ENCODE peak calls at places on chromosomes 5 and 9, in six cellular contexts. H, Y, R, Q, L and X are unnamed samples. For H3K36me3, the result is how much of the 10 kb centered on the place peaks cover.

GRCh38 chr9:76438841-76439588 is 20.0 kb upstream of the GCNT1 start:
- DNase-seq in Y (no peak), H (no peak), L (no peak), Q (no peak), R (no peak), X (no peak)

GRCh38 chr5:6849569-6849968 is 136.3 kb downstream of the TENT4A start:
- DNase-seq in H (no peak), Q (peak), R (no peak), L (no peak), Y (no peak), X (no peak)

GRCh38 chr9:763692-764091 is 77.8 kb upstream of the DMRT1 start:
- DNase-seq in L (no peak), Q (no peak), R (no peak), Y (no peak), H (no peak), X (no peak)

GRCh38 chr5:56737002-56737621 is 78.2 kb upstream of the MAP3K1 start:
- DNase-seq in L (no peak), R (peak), H (no peak), Y (no peak), Q (peak), X (no peak)

GRCh38 chr5:5340206-5340729 is 82.2 kb upstream of the ICE1 start:
- DNase-seq in Q (peak), Y (no peak), H (peak), R (peak), L (peak), X (peak)

GRCh38 chr5:116732591-116732990 is 158.0 kb upstream of the SEMA6A start:
- DNase-seq in Q (no peak), R (no peak), H (no peak), L (no peak), Y (no peak), X (no peak)

GRCh38 chr9:121709798-121710197 is 58.4 kb downstream of the DAB2IP start:
- DNase-seq in Q (no peak), L (no peak), Y (no peak), H (no peak), R (no peak), X (no peak)

GRCh38 chr5:75089662-75090061 is 37.3 kb upstream of the GCNT4 start:
- DNase-seq in L (no peak), Y (no peak), H (no peak), R (no peak), Q (no peak), X (no peak)

GRCh38 chr5:100780376-100780870 is 122.7 kb downstream of the ST8SIA4 start:
- DNase-seq in L (no peak), H (peak), Q (no peak), R (no peak), Y (no peak), X (no peak)

GRCh38 chr5:132489871-132490483 is 596 bp downstream of the IRF1 start:
- DNase-seq in Y (no peak), Q (peak), R (peak), H (no peak), L (no peak), X (peak)

DNA sequence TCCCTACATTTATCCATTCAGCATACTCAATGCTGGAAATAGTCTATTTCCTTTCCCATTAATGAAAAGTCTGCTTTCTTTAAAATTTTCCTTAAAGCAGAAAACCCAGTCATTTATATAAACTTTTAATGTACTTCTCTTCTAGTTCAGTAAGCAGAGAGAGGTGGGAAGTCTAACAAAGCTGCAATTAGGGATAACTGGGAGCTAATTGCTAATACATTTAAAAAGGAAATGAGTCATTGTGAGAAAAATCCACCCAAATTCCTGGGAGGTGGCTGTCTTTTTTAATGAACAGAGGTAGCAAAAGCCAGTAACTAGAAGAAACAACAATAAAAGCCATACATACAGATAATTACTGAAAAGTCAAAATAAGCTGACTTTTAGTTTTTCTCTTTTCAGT is 128.6 kb downstream of the FBN2 start:
- DNase-seq in R (peak), Q (peak), H (no peak), L (no peak), Y (no peak), X (no peak)
- H3K36me3 ChIP-seq in R (under half), Q (under half), H (under half), L (under half), Y (under half), X (under half)

GRCh38 chr5:127686424-127686823 is 16.8 kb upstream of the CCDC192 start:
- DNase-seq in L (no peak), H (no peak), Y (no peak), R (no peak), Q (no peak), X (no peak)

GRCh38 chr5:127683006-127683405 is 20.2 kb upstream of the CCDC192 start:
- DNase-seq in L (no peak), Q (no peak), Y (no peak), R (no peak), H (no peak), X (no peak)

GRCh38 chr5:127680579-127680978 is 22.6 kb upstream of the CCDC192 start:
- DNase-seq in H (no peak), L (no peak), R (no peak), Q (no peak), Y (no peak), X (no peak)

GRCh38 chr5:127685662-127686061 is 17.5 kb upstream of the CCDC192 start:
- DNase-seq in Q (no peak), R (no peak), H (no peak), L (no peak), Y (no peak), X (no peak)

GRCh38 chr5:127684722-127685467 is 18.3 kb upstream of the CCDC192 start:
- DNase-seq in Y (no peak), H (no peak), Q (no peak), R (no peak), L (no peak), X (no peak)
- H3K27ac ChIP-seq in Y (peak), H (no peak), Q (no peak), R (no peak), L (no peak), X (no peak)

DNA sequence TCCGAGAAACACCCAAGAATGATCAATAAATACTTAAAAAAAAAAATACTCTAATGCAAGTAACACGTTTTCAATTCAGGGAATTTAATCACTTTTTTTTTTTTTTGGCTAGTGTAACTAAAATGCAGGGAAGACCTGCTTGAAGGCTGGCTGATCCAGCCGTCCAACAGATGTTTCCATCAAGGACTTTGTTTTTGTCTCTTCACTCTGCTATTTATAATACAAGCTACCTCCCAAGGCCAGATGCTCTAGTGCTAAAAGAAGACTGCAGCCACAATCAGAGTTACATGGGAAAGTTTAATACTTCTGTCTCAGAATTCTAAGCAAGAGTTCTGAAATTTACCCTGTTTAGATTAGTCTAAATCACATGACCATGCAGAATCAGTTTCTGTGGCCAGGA is 14.5 kb downstream of the TBCA start:
- DNase-seq in R (no peak), Y (no peak), L (no peak), Q (no peak), H (no peak), X (no peak)
- H3K36me3 ChIP-seq in R (under half), Y (under half), L (under half), Q (under half), H (under half), X (under half)

DNA sequence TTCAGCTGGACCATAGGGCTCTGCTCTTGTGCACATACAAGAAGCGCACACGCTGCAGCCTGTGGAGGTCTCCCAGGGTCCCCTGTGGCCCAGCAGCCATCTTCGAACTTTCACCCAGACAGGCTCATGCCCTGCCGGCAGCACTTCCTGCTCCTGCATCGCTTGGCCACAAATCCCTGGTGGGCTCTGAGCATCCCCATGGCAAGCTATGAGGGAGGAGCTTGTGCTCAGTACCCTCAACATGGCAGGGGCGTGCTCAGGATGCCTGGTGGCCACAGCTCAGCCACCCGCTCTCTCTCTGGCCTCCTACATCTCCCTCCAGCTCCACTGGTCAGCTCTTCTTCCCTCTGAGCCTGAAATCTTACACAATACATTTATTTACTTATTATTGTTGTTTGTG is 63.7 kb downstream of the IRX2 start:
- DNase-seq in H (no peak), Q (no peak), R (no peak), Y (no peak), L (no peak), X (no peak)
- H3K27ac ChIP-seq in H (no peak), Q (no peak), R (no peak), Y (no peak), L (no peak), X (no peak)

GRCh38 chr9:127320122-127320378 is 55.5 kb downstream of the GARNL3 start:
- DNase-seq in Y (no peak), H (no peak), Q (no peak), R (no peak), L (no peak), X (no peak)
- H3K36me3 ChIP-seq in Y (under half), H (under half), Q (under half), R (under half), L (under half), X (under half)

GRCh38 chr5:154101184-154101583 is 62.4 kb downstream of the MFAP3 start:
- DNase-seq in H (no peak), Q (no peak), Y (no peak), R (no peak), L (no peak), X (no peak)
- H3K27ac ChIP-seq in H (no peak), Q (no peak), Y (no peak), R (no peak), L (no peak), X (no peak)

DNA sequence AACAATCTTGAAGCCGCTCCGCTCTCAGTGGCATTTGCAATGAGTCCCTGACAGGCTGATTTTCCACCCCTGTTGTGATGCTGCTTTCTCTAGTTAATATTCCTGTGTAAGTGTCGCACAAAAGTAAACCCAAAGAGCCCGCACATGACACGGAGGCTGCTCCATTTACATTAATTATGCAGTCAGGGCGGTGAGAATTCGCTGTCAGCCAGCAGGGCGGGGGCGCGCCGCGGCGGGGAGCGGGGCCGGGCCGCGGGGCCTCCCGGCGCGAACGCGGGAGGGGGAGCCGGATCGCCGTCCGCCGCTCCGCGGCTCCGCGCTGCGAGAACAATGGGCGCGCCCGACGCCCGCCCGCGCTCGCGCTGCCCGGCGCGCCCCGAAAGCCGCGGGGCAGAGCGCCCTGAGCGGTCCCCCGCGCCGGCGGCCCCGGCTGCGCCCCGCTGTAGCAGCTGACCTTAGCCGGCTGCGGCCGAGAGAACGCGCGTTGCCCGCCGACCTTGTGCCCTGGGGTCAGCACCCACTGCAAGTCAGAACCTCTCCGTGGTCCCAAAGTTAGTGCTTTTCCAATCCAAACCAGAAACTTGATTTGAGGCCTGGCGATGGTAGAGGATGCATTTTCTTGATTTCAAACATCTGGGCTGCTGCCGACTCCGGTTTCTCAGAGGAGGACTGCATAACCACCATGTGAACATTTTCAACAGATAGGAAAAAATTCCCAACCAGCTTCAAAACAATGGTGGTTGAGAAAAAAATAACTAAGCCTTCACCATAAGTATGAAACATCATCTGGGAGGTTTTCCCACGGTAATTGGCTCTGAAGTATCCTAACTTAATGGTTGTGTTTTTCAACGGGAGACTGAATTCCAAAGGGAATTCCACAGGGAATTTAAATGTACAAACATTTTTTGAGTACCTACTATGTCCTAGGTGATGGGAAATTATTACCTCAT is 142.6 kb downstream of the PBX3 start:
- DNase-seq in H (peak), R (peak), Y (no peak), L (no peak), Q (peak), X (peak)
- H3K36me3 ChIP-seq in H (under half), R (under half), Y (under half), L (under half), Q (under half), X (under half)